ENCODE peak calls at places on chromosome 22, in eight cellular contexts. One of them, this sample, is unnamed.

GRCh38 chr22:38180841-38181452 is 683 bp downstream of the PLA2G6 start:
- DNase-seq in NCI-H460: no peak
- DNase-seq in Daoy: peak; percentile 25
- DNase-seq in MV-4-11: no peak
- DNase-seq in coronary artery: no peak
- DNase-seq in ovary: peak; percentile 36
- DNase-seq in activated CD8-positive, alpha-beta T cell treated with anti-CD3 and anti-CD28 coated beads, Interleukin-2, amount 10 ng/mL, durations not matched to agents 7 days and 5 days: peak; percentile 64
- DNase-seq in T follicular helper cell: peak; percentile 22
- DNase-seq in this sample: peak; percentile 59

GRCh38 chr22:47155912-47156311 is 393.5 kb downstream of the TBC1D22A start:
- DNase-seq in NCI-H460: no peak
- DNase-seq in Daoy: no peak
- DNase-seq in MV-4-11: no peak
- DNase-seq in coronary artery: no peak
- DNase-seq in ovary: no peak
- DNase-seq in activated CD8-positive, alpha-beta T cell treated with anti-CD3 and anti-CD28 coated beads, Interleukin-2, amount 10 ng/mL, durations not matched to agents 7 days and 5 days: no peak
- DNase-seq in T follicular helper cell: no peak
- DNase-seq in this sample: no peak

GRCh38 chr22:36155702-36156101 is 4.9 kb downstream of the APOL3 start:
- DNase-seq in NCI-H460: no peak
- DNase-seq in Daoy: no peak
- DNase-seq in MV-4-11: no peak
- DNase-seq in coronary artery: no peak
- DNase-seq in ovary: peak; percentile 78
- DNase-seq in activated CD8-positive, alpha-beta T cell treated with anti-CD3 and anti-CD28 coated beads, Interleukin-2, amount 10 ng/mL, durations not matched to agents 7 days and 5 days: no peak
- DNase-seq in T follicular helper cell: no peak
- DNase-seq in this sample: no peak

GRCh38 chr22:38872831-38873248 is 824 bp upstream of the CBX6 start:
- DNase-seq in NCI-H460: no peak
- DNase-seq in Daoy: no peak
- DNase-seq in MV-4-11: no peak
- DNase-seq in coronary artery: peak; percentile 80
- DNase-seq in ovary: peak; percentile 83
- DNase-seq in activated CD8-positive, alpha-beta T cell treated with anti-CD3 and anti-CD28 coated beads, Interleukin-2, amount 10 ng/mL, durations not matched to agents 7 days and 5 days: no peak
- DNase-seq in T follicular helper cell: no peak
- DNase-seq in this sample: peak; percentile 30

GRCh38 chr22:20226760-20227350 is 41.3 kb downstream of the RTN4R start:
- DNase-seq in NCI-H460: no peak
- DNase-seq in Daoy: no peak
- DNase-seq in MV-4-11: no peak
- DNase-seq in coronary artery: no peak
- DNase-seq in ovary: no peak
- DNase-seq in activated CD8-positive, alpha-beta T cell treated with anti-CD3 and anti-CD28 coated beads, Interleukin-2, amount 10 ng/mL, durations not matched to agents 7 days and 5 days: no peak
- DNase-seq in T follicular helper cell: no peak
- DNase-seq in this sample: no peak

GRCh38 chr22:46276563-46276962 is 8.8 kb downstream of the TTC38 start:
- DNase-seq in NCI-H460: no peak
- DNase-seq in Daoy: no peak
- DNase-seq in MV-4-11: no peak
- DNase-seq in coronary artery: no peak
- DNase-seq in ovary: no peak
- DNase-seq in activated CD8-positive, alpha-beta T cell treated with anti-CD3 and anti-CD28 coated beads, Interleukin-2, amount 10 ng/mL, durations not matched to agents 7 days and 5 days: no peak
- DNase-seq in T follicular helper cell: no peak
- DNase-seq in this sample: no peak

GRCh38 chr22:25067851-25068421 is 115.4 kb downstream of the KIAA1671 start:
- DNase-seq in NCI-H460: no peak
- DNase-seq in Daoy: no peak
- DNase-seq in MV-4-11: peak; percentile 23
- DNase-seq in coronary artery: peak; percentile 92
- DNase-seq in ovary: no peak
- DNase-seq in activated CD8-positive, alpha-beta T cell treated with anti-CD3 and anti-CD28 coated beads, Interleukin-2, amount 10 ng/mL, durations not matched to agents 7 days and 5 days: peak; percentile 93
- DNase-seq in T follicular helper cell: peak; percentile 85
- DNase-seq in this sample: peak; percentile 91

GRCh38 chr22:43050995-43051394 is 36.0 kb upstream of the PACSIN2 start:
- DNase-seq in NCI-H460: no peak
- DNase-seq in Daoy: no peak
- DNase-seq in MV-4-11: no peak
- DNase-seq in coronary artery: no peak
- DNase-seq in ovary: no peak
- DNase-seq in activated CD8-positive, alpha-beta T cell treated with anti-CD3 and anti-CD28 coated beads, Interleukin-2, amount 10 ng/mL, durations not matched to agents 7 days and 5 days: no peak
- DNase-seq in T follicular helper cell: no peak
- DNase-seq in this sample: no peak

GRCh38 chr22:24146190-24146616 is 35.1 kb upstream of the SUSD2 start:
- DNase-seq in NCI-H460: no peak
- DNase-seq in Daoy: peak; percentile 39
- DNase-seq in MV-4-11: peak; percentile 92
- DNase-seq in coronary artery: no peak
- DNase-seq in ovary: peak; percentile 60
- DNase-seq in activated CD8-positive, alpha-beta T cell treated with anti-CD3 and anti-CD28 coated beads, Interleukin-2, amount 10 ng/mL, durations not matched to agents 7 days and 5 days: peak; percentile 66
- DNase-seq in T follicular helper cell: no peak
- DNase-seq in this sample: peak; percentile 28

GRCh38 chr22:27714076-27714475 is 87.5 kb downstream of the MN1 start:
- DNase-seq in NCI-H460: no peak
- DNase-seq in Daoy: peak; percentile 47
- DNase-seq in MV-4-11: no peak
- DNase-seq in coronary artery: no peak
- DNase-seq in ovary: no peak
- DNase-seq in activated CD8-positive, alpha-beta T cell treated with anti-CD3 and anti-CD28 coated beads, Interleukin-2, amount 10 ng/mL, durations not matched to agents 7 days and 5 days: no peak
- DNase-seq in T follicular helper cell: no peak
- DNase-seq in this sample: no peak

GRCh38 chr22:37241351-37242142 is 2.5 kb downstream of the RAC2 start:
- DNase-seq in NCI-H460: no peak
- DNase-seq in Daoy: no peak
- DNase-seq in MV-4-11: no peak
- DNase-seq in coronary artery: no peak
- DNase-seq in ovary: no peak
- DNase-seq in activated CD8-positive, alpha-beta T cell treated with anti-CD3 and anti-CD28 coated beads, Interleukin-2, amount 10 ng/mL, durations not matched to agents 7 days and 5 days: peak; percentile 84
- DNase-seq in T follicular helper cell: no peak
- DNase-seq in this sample: peak; percentile 79

GRCh38 chr22:42353883-42354727 is 78.1 kb downstream of the NFAM1 start:
- DNase-seq in NCI-H460: no peak
- DNase-seq in Daoy: peak; percentile 73
- DNase-seq in MV-4-11: no peak
- DNase-seq in coronary artery: no peak
- DNase-seq in ovary: no peak
- DNase-seq in activated CD8-positive, alpha-beta T cell treated with anti-CD3 and anti-CD28 coated beads, Interleukin-2, amount 10 ng/mL, durations not matched to agents 7 days and 5 days: no peak
- DNase-seq in T follicular helper cell: no peak
- DNase-seq in this sample: no peak

GRCh38 chr22:24937114-24937513 is 9.4 kb downstream of the LHFPL7 start:
- DNase-seq in NCI-H460: peak; percentile 34
- DNase-seq in Daoy: peak; percentile 24
- DNase-seq in MV-4-11: peak; percentile 20
- DNase-seq in coronary artery: no peak
- DNase-seq in ovary: no peak
- DNase-seq in activated CD8-positive, alpha-beta T cell treated with anti-CD3 and anti-CD28 coated beads, Interleukin-2, amount 10 ng/mL, durations not matched to agents 7 days and 5 days: peak; percentile 35
- DNase-seq in T follicular helper cell: no peak
- DNase-seq in this sample: peak; percentile 23

GRCh38 chr22:31089101-31090100 is 8.3 kb downstream of the SMTN start:
- DNase-seq in NCI-H460: no peak
- DNase-seq in Daoy: no peak
- DNase-seq in MV-4-11: no peak
- DNase-seq in coronary artery: peak; percentile 77
- DNase-seq in ovary: peak; percentile 60
- DNase-seq in activated CD8-positive, alpha-beta T cell treated with anti-CD3 and anti-CD28 coated beads, Interleukin-2, amount 10 ng/mL, durations not matched to agents 7 days and 5 days: peak; percentile 43
- DNase-seq in T follicular helper cell: no peak
- DNase-seq in this sample: peak; percentile 46

GRCh38 chr22:29609139-29609538 is 5.7 kb downstream of the NF2 start:
- DNase-seq in NCI-H460: no peak
- DNase-seq in Daoy: no peak
- DNase-seq in MV-4-11: no peak
- DNase-seq in coronary artery: no peak
- DNase-seq in ovary: no peak
- DNase-seq in activated CD8-positive, alpha-beta T cell treated with anti-CD3 and anti-CD28 coated beads, Interleukin-2, amount 10 ng/mL, durations not matched to agents 7 days and 5 days: no peak
- DNase-seq in T follicular helper cell: no peak
- DNase-seq in this sample: no peak

GRCh38 chr22:44737414-44738346 is 14.7 kb upstream of the ARHGAP8 start:
- DNase-seq in NCI-H460: no peak
- DNase-seq in Daoy: no peak
- DNase-seq in MV-4-11: no peak
- DNase-seq in coronary artery: no peak
- DNase-seq in ovary: no peak
- DNase-seq in activated CD8-positive, alpha-beta T cell treated with anti-CD3 and anti-CD28 coated beads, Interleukin-2, amount 10 ng/mL, durations not matched to agents 7 days and 5 days: no peak
- DNase-seq in T follicular helper cell: no peak
- DNase-seq in this sample: no peak

GRCh38 chr22:23199159-23199558 is 18.9 kb downstream of the BCR start:
- DNase-seq in NCI-H460: no peak
- DNase-seq in Daoy: no peak
- DNase-seq in MV-4-11: no peak
- DNase-seq in coronary artery: no peak
- DNase-seq in ovary: no peak
- DNase-seq in activated CD8-positive, alpha-beta T cell treated with anti-CD3 and anti-CD28 coated beads, Interleukin-2, amount 10 ng/mL, durations not matched to agents 7 days and 5 days: no peak
- DNase-seq in T follicular helper cell: no peak
- DNase-seq in this sample: no peak

GRCh38 chr22:31895317-31896133 is 48.8 kb upstream of the YWHAH start:
- DNase-seq in NCI-H460: no peak
- DNase-seq in Daoy: no peak
- DNase-seq in MV-4-11: no peak
- DNase-seq in coronary artery: no peak
- DNase-seq in ovary: no peak
- DNase-seq in activated CD8-positive, alpha-beta T cell treated with anti-CD3 and anti-CD28 coated beads, Interleukin-2, amount 10 ng/mL, durations not matched to agents 7 days and 5 days: no peak
- DNase-seq in T follicular helper cell: no peak
- DNase-seq in this sample: no peak

GRCh38 chr22:20319041-20319744 is 667 bp downstream of the DGCR6L start:
- DNase-seq in NCI-H460: no peak
- DNase-seq in Daoy: no peak
- DNase-seq in MV-4-11: peak; percentile 18
- DNase-seq in coronary artery: peak; percentile 71
- DNase-seq in ovary: peak; percentile 13
- DNase-seq in activated CD8-positive, alpha-beta T cell treated with anti-CD3 and anti-CD28 coated beads, Interleukin-2, amount 10 ng/mL, durations not matched to agents 7 days and 5 days: no peak
- DNase-seq in T follicular helper cell: no peak
- DNase-seq in this sample: no peak

This sample was measured in activated CD4-positive, alpha-beta memory T cell treated with anti-CD3 and anti-CD28 coated beads, Interleukin-2, amount 10 ng/mL, durations not matched to agents 7 days and 5 days.